ENCODE peak calls at places on chromosomes 3 and 15, in six cellular contexts. B is HCT116, Z is PC-3, J is GM23248, I is hepatocyte, K is SK-N-SH. G is an unnamed sample. For H3K79me2 and H3K9me2, the result is how much of the 10 kb centered on the place peaks cover.

GRCh38 chr3:194680888-194681615 is 4.6 kb upstream of the FAM43A start:
- DNase-seq in B (no peak), Z (no peak), I (no peak), K (no peak), J (no peak), G (no peak)

GRCh38 chr3:13235079-13235478 is 161.8 kb upstream of the IQSEC1 start:
- DNase-seq in K (peak), B (no peak), Z (peak), J (no peak), I (no peak), G (peak)

GRCh38 chr3:49900491-49901153 is 3.1 kb downstream of the MST1R start:
- DNase-seq in I (peak), J (peak), B (peak), Z (peak), K (no peak), G (peak)

GRCh38 chr15:66959066-66959465 is 106.3 kb upstream of the SMAD3 start:
- DNase-seq in J (no peak), I (no peak), Z (no peak), K (no peak), B (no peak), G (no peak)

GRCh38 chr3:141441381-141442365 is 45.2 kb upstream of the RASA2 start:
- DNase-seq in J (peak), I (peak), K (peak), B (no peak), Z (peak), G (peak)

GRCh38 chr3:60391292-60391691 is 860.0 kb downstream of the FHIT start:
- DNase-seq in Z (no peak), K (no peak), B (no peak), J (peak), I (no peak), G (no peak)

GRCh38 chr15:68374346-68374745 is 57.6 kb downstream of the ITGA11 start:
- DNase-seq in K (no peak), B (no peak), Z (no peak), J (no peak), I (no peak), G (no peak)

GRCh38 chr3:97353176-97353575 is 411.4 kb upstream of the ARL6 start:
- DNase-seq in I (no peak), K (no peak), J (no peak), Z (no peak), B (no peak), G (no peak)

GRCh38 chr3:14289590-14290453 is 111.2 kb downstream of the LSM3 start:
- DNase-seq in K (no peak), I (peak), Z (peak), B (no peak), J (peak), G (no peak)

GRCh38 chr3:62193586-62194345 is 179.6 kb downstream of the FEZF2 start:
- DNase-seq in K (no peak), B (no peak), I (no peak), J (no peak), Z (no peak), G (no peak)

GRCh38 chr15:35281515-35281914 is 196.4 kb upstream of the NANOGP8 start:
- DNase-seq in K (no peak), I (no peak), Z (peak), J (peak), B (peak), G (no peak)

GRCh38 chr15:57784081-57784488 is 77.6 kb downstream of the POLR2M start:
- DNase-seq in I (no peak), B (no peak), K (no peak), Z (no peak), J (peak), G (no peak)

GRCh38 chr3:146581877-146582508 is 23.2 kb downstream of the PLSCR5 start:
- DNase-seq in I (peak), J (peak), Z (no peak), B (no peak), K (no peak), G (no peak)

GRCh38 chr3:106114220-106114619 is 245.4 kb upstream of the CBLB start:
- DNase-seq in I (no peak), B (no peak), Z (peak), J (no peak), K (no peak), G (no peak)

GRCh38 chr3:12588674-12589054 is 31.8 kb downstream of the MKRN2 start:
- DNase-seq in K (no peak), Z (no peak), I (no peak), B (no peak), J (no peak), G (no peak)

GRCh38 chr3:120170223-120170622 is 76.0 kb upstream of the GSK3B start:
- DNase-seq in K (no peak), B (peak), I (no peak), J (peak), Z (peak), G (no peak)

GRCh38 chr15:66864871-66865281 is 162.8 kb downstream of the SMAD6 start:
- DNase-seq in Z (no peak), I (no peak), J (no peak), K (no peak), B (no peak), G (no peak)

GRCh38 chr15:99895956-99896311 is 162.7 kb upstream of the LYSMD4 start:
- DNase-seq in J (no peak), Z (no peak), K (no peak), I (no peak), B (no peak), G (no peak)

GRCh38 chr15:74723754-74724334 is 1.5 kb downstream of the CYP1A1 start:
- DNase-seq in Z (peak), I (peak), K (peak), J (peak), B (peak), G (peak)

GRCh38 chr15:76904461-76905012 is 603 bp downstream of the SCAPER start:
- DNase-seq in Z (peak), J (peak), K (peak), I (peak), B (no peak), G (peak)

GRCh38 chr3:150734795-150735119 is 28.2 kb downstream of the SIAH2 start:
- DNase-seq in I (no peak), K (no peak), B (no peak), Z (no peak), J (no peak), G (no peak)

GRCh38 chr3:67662733-67663132 is 8.3 kb upstream of the SUCLG2 start:
- DNase-seq in J (no peak), K (no peak), Z (no peak), I (no peak), B (no peak), G (no peak)

GRCh38 chr3:189937302-189938255 is 183.1 kb downstream of the P3H2 start:
- DNase-seq in Z (peak), B (peak), K (no peak), I (no peak), J (peak), G (no peak)

GRCh38 chr3:58492385-58492970 is 582 bp downstream of the KCTD6 start:
- DNase-seq in I (no peak), J (peak), Z (peak), K (peak), B (no peak), G (peak)

GRCh38 chr15:93200448-93201226 is 111.6 kb upstream of the RGMA start:
- DNase-seq in B (no peak), K (no peak), J (no peak), Z (no peak), I (no peak), G (no peak)

GRCh38 chr3:150005243-150006102 is 34.8 kb upstream of the PFN2 start:
- DNase-seq in J (peak), I (no peak), B (no peak), Z (peak), K (no peak), G (no peak)

GRCh38 chr15:80559320-80559693 is 135.8 kb upstream of the ABHD17C start:
- DNase-seq in I (no peak), Z (no peak), K (no peak), J (no peak), B (no peak), G (no peak)

DNA sequence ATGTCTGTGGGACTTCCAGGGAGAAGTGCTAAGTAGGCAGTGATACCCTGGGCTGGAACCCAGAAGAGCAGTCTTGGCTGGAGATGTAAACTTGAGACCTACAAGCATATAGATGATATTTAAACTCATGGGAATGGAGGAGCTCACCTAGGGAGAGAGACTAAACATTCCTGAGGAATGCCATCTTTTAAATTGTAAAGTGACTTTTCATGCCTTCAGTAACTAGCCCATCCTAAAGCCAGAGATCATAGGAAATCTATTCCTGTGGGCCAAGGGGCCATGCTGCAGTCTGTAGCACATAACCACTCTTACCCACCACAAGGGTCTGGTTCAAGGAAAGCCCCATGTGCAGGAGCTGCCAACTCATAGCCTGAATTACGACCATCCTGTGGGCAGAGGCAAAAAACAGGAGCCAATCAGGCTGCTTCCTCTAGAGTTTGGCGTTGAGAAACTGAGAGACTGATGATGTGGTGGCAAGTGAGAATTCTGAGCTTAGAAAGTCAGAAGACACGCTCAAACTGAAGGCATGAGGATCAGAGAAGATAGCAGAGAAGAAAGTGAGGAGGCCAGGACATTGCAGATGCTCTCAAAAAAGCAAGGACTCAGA is 37.5 kb downstream of the CTDSPL start:
- DNase-seq in Z (no peak), K (no peak), B (no peak), I (no peak), J (no peak), G (no peak)
- H3K79me2 ChIP-seq in Z (under half), K (half or more), B (under half), I (half or more), J (half or more), G (under half)

GRCh38 chr3:78360849-78361248 is 1321.0 kb downstream of the ROBO2 start:
- DNase-seq in J (no peak), I (no peak), B (no peak), K (no peak), Z (no peak), G (no peak)
- H3K9me2 ChIP-seq in J (under half), I (under half), B (under half), K (under half), Z (under half), G (under half)

GRCh38 chr3:145088917-145089316 is 1072.1 kb downstream of the PLOD2 start:
- DNase-seq in I (no peak), K (no peak), J (no peak), Z (no peak), B (no peak), G (peak)
- H3K79me2 ChIP-seq in I (under half), K (under half), J (under half), Z (under half), B (under half), G (under half)

GRCh38 chr3:41169038-41169437 is 30.3 kb upstream of the CTNNB1 start:
- DNase-seq in I (peak), K (no peak), B (no peak), Z (no peak), J (peak), G (no peak)

GRCh38 chr3:41162541-41162940 is 36.8 kb upstream of the CTNNB1 start:
- DNase-seq in J (no peak), I (no peak), Z (no peak), B (no peak), K (no peak), G (no peak)

GRCh38 chr3:41163399-41163798 is 35.9 kb upstream of the CTNNB1 start:
- DNase-seq in Z (no peak), K (no peak), J (no peak), B (no peak), I (peak), G (no peak)

GRCh38 chr3:41167722-41168497 is 31.4 kb upstream of the CTNNB1 start:
- DNase-seq in J (no peak), Z (no peak), I (no peak), K (no peak), B (no peak), G (no peak)

GRCh38 chr3:41164776-41165175 is 34.5 kb upstream of the CTNNB1 start:
- DNase-seq in I (no peak), B (no peak), Z (no peak), J (no peak), K (no peak), G (no peak)
- H3K9me2 ChIP-seq in I (under half), B (under half), Z (under half), J (under half), K (under half), G (under half)

GRCh38 chr3:52231502-52232278 is 6.2 kb upstream of the TLR9 start:
- DNase-seq in K (peak), J (peak), B (no peak), Z (peak), I (peak), G (peak)

GRCh38 chr3:52232279-52233107 is 6.5 kb downstream of the TWF2 start:
- DNase-seq in J (no peak), I (no peak), Z (no peak), B (no peak), K (no peak), G (no peak)

GRCh38 chr3:52234516-52235447 is 4.2 kb downstream of the TWF2 start:
- DNase-seq in I (no peak), B (no peak), J (no peak), Z (no peak), K (no peak), G (no peak)

GRCh38 chr3:52233968-52234367 is 5.0 kb downstream of the TWF2 start:
- DNase-seq in I (no peak), Z (no peak), J (no peak), B (no peak), K (no peak), G (no peak)

DNA sequence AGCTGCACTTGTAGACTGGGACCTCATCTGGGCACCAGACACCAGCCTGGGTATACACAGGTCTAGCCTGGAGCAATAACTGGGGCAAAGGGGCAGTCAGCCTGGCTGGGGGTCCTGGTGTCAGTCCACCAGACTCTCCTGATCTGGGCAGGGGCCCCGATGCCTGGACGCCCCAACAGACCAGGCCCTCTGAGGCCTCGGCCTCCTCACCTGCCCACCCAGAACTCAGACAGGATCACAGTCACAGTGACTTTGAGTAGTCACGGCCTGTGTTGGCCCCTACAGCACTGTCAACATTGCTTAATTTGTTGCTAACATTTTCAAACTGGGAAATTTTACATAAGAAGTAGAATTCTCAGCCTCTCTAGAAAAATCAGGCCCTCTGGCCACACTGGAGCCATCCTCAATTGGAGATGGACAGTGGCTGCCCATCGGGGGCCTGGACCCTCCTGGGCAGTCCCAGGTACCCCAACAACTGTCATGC is 5.8 kb downstream of the TWF2 start:
- DNase-seq in K (no peak), I (no peak), J (no peak), Z (no peak), B (no peak), G (no peak)
- H3K79me2 ChIP-seq in K (half or more), I (under half), J (half or more), Z (under half), B (under half), G (under half)

GRCh38 chr3:41159581-41160189 is 39.6 kb upstream of the CTNNB1 start:
- DNase-seq in Z (peak), J (no peak), K (no peak), B (peak), I (peak), G (no peak)

GRCh38 chr3:41158947-41159346 is 40.4 kb upstream of the CTNNB1 start:
- DNase-seq in B (no peak), K (no peak), J (no peak), I (peak), Z (peak), G (no peak)

GRCh38 chr3:41162981-41163380 is 36.3 kb upstream of the CTNNB1 start:
- DNase-seq in Z (no peak), I (no peak), K (no peak), B (no peak), J (no peak), G (no peak)
- H3K9me2 ChIP-seq in Z (under half), I (under half), K (under half), B (under half), J (under half), G (under half)

G was measured in OCI-LY7.